ENCODE peak calls at places on chromosomes 1 and 21, in ten cellular contexts. E is heart right ventricle; G is right atrium auricular region; Q is astrocyte; Z is foreskin fibroblast; P is lung; O is RWPE1; F is retinal pigment epithelial cell; H is stomach; M is CD4-positive, alpha-beta T cell. T is an unnamed sample.

GRCh38 chr1:23657659-23658275 is 33.8 kb upstream of the RPL11 start:
- DNase-seq in E (peak), G (peak), Q (no peak), Z (no peak), P (peak), O (peak), F (no peak), H (peak), M (peak), T (peak)

GRCh38 chr1:234176000-234176399 is 197.3 kb upstream of the COA6 start:
- DNase-seq in E (no peak), G (no peak), Q (no peak), Z (no peak), P (no peak), O (no peak), F (no peak), H (no peak), M (no peak), T (peak)

GRCh38 chr1:241934181-241934815 is 23.3 kb upstream of the BECN2 start:
- DNase-seq in E (no peak), G (no peak), Q (peak), Z (no peak), P (no peak), O (no peak), F (peak), H (no peak), M (no peak), T (peak)

GRCh38 chr1:232968965-232969364 is 18.6 kb downstream of the NTPCR start:
- DNase-seq in E (peak), G (peak), Q (peak), Z (no peak), P (no peak), O (no peak), F (peak), H (peak), M (no peak), T (peak)

GRCh38 chr1:175708787-175709186 is 34.6 kb downstream of the TNR start:
- DNase-seq in E (no peak), G (no peak), Q (no peak), Z (no peak), P (no peak), O (no peak), F (no peak), H (no peak), M (no peak), T (no peak)

GRCh38 chr1:246470588-246470987 is 36.5 kb downstream of the SMYD3 start:
- DNase-seq in E (no peak), G (no peak), Q (no peak), Z (no peak), P (no peak), O (no peak), F (no peak), H (no peak), M (no peak), T (no peak)

GRCh38 chr1:235336903-235337302 is 8.5 kb downstream of the GGPS1 start:
- DNase-seq in E (no peak), G (no peak), Q (no peak), Z (no peak), P (no peak), O (no peak), F (no peak), H (peak), M (peak), T (no peak)

GRCh38 chr1:147722114-147722513 is 38.3 kb downstream of the GJA5 start:
- DNase-seq in E (no peak), G (no peak), Q (no peak), Z (no peak), P (no peak), O (no peak), F (no peak), H (no peak), M (no peak), T (no peak)

GRCh38 chr1:83641206-83641658 is 357.7 kb downstream of the TTLL7 start:
- DNase-seq in E (no peak), G (no peak), Q (no peak), Z (peak), P (no peak), O (no peak), F (no peak), H (no peak), M (no peak), T (peak)

GRCh38 chr1:168918860-168919741 is 187.4 kb upstream of the ATP1B1 start:
- DNase-seq in E (no peak), G (no peak), Q (no peak), Z (peak), P (no peak), O (peak), F (peak), H (no peak), M (no peak), T (no peak)

GRCh38 chr1:160640359-160641123 is 6.3 kb downstream of the SLAMF1 start:
- DNase-seq in E (no peak), G (no peak), Q (no peak), Z (no peak), P (no peak), O (no peak), F (no peak), H (no peak), M (no peak), T (no peak)

GRCh38 chr1:187413770-187414169 is 585.0 kb downstream of the PLA2G4A start:
- DNase-seq in E (no peak), G (no peak), Q (no peak), Z (no peak), P (no peak), O (peak), F (no peak), H (no peak), M (no peak), T (no peak)

GRCh38 chr1:161946071-161946987 is 77.3 kb downstream of the OLFML2B start:
- DNase-seq in E (no peak), G (no peak), Q (peak), Z (peak), P (no peak), O (no peak), F (no peak), H (no peak), M (no peak), T (no peak)

GRCh38 chr1:96234299-96234698 is 487.3 kb upstream of the PTBP2 start:
- DNase-seq in E (peak), G (peak), Q (peak), Z (no peak), P (peak), O (peak), F (peak), H (peak), M (no peak), T (peak)

GRCh38 chr1:60808676-60809075 is 273.7 kb upstream of the NFIA start:
- DNase-seq in E (no peak), G (no peak), Q (no peak), Z (no peak), P (no peak), O (no peak), F (no peak), H (no peak), M (no peak), T (no peak)

GRCh38 chr21:8992731-8993174 is 1528.6 kb upstream of the TPTE start:
- DNase-seq in E (no peak), G (peak), Q (peak), Z (no peak), P (no peak), O (no peak), F (no peak), H (no peak), M (no peak), T (no peak)

GRCh38 chr1:192580351-192580962 is 4.9 kb downstream of the RGS1 start:
- DNase-seq in E (no peak), G (no peak), Q (peak), Z (peak), P (no peak), O (peak), F (no peak), H (no peak), M (no peak), T (no peak)

DNA sequence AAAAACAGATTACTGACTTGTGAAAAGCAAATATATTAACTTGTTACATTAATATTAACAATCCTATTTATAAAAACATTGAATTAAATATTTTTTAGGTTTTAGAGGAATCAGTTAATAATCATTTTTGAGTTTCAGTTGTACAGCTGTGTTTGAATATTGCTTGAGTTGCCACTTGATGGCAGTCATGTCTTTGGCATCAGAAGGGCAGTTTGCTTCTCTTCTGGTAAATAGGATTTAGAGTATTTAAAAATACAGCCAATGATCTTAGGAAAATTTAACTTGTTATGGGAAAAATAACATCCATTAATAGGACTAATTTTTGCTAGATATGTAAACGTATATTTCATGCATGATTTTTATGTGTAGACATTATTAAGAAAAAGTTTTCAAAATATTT is 234.1 kb downstream of the NCAM2 start:
- DNase-seq in E (no peak), G (no peak), Q (no peak), Z (peak), P (no peak), O (no peak), F (peak), H (no peak), M (no peak), T (peak)
- TF ChIP-seq CTCF in E (peak), G (no peak), Q (peak), Z (peak), P (no peak), O (peak), F (peak), H (no peak), M (no peak), T (no peak)

GRCh38 chr1:71196685-71197084 is 115.8 kb upstream of the ZRANB2 start:
- DNase-seq in E (no peak), G (no peak), Q (peak), Z (peak), P (no peak), O (peak), F (peak), H (no peak), M (no peak), T (no peak)
- TF ChIP-seq CTCF in E (peak), G (no peak), Q (peak), Z (peak), P (no peak), O (no peak), F (peak), H (no peak), M (no peak), T (no peak)

GRCh38 chr1:180250883-180251509 is 20.9 kb downstream of the LHX4 start:
- DNase-seq in E (no peak), G (no peak), Q (no peak), Z (no peak), P (no peak), O (no peak), F (no peak), H (no peak), M (no peak), T (no peak)

GRCh38 chr1:180250499-180250770 is 20.4 kb downstream of the LHX4 start:
- DNase-seq in E (no peak), G (no peak), Q (no peak), Z (no peak), P (no peak), O (no peak), F (no peak), H (no peak), M (no peak), T (no peak)

GRCh38 chr1:180252638-180253536 is 22.8 kb downstream of the LHX4 start:
- DNase-seq in E (peak), G (peak), Q (no peak), Z (no peak), P (peak), O (peak), F (no peak), H (peak), M (peak), T (peak)

GRCh38 chr1:180249725-180250498 is 19.8 kb downstream of the LHX4 start:
- DNase-seq in E (no peak), G (no peak), Q (no peak), Z (no peak), P (no peak), O (no peak), F (no peak), H (no peak), M (no peak), T (no peak)

GRCh38 chr1:180251526-180252305 is 21.7 kb downstream of the LHX4 start:
- DNase-seq in E (no peak), G (no peak), Q (no peak), Z (no peak), P (no peak), O (no peak), F (no peak), H (no peak), M (no peak), T (no peak)
- TF ChIP-seq CTCF in E (no peak), G (no peak), Q (no peak), Z (no peak), P (no peak), O (no peak), F (no peak), H (no peak), M (no peak), T (no peak)

DNA sequence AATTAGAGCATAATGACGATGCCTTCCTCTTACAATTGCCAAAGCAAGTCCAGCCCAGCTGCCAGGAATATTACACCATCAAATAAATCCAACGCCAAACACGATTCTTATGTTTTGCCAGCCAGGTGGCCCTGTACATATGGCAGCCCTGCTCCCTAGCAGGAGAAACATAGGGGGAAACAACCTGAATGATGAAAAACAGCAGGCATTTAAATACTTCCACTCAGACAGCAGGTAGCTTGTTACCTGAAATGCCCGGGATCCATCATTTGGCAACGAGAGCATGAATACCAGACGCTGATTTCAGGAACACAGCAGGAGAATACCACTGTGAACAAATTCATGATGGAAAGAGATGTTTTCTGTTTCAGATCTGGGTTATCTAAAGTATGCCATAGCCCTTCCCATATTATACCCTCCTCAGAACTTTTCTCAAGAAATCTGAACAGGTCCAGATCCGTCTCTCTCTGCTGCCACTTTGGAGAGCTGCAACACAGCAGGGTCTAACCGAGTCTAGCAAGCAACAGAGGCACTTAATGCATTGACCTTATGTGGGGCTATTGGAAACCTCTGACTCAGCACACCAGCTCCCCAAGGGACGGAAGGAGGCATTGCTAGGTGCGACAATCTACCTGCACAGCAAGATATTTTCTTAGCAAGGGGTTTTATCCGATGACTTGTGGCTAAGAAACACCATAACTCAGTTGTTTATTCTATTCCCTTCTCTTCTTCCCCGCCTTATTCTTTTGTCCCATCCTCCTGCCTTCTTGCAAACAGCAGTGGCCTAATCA is 166.3 kb downstream of the BARHL2 start:
- DNase-seq in E (no peak), G (no peak), Q (no peak), Z (no peak), P (no peak), O (peak), F (no peak), H (no peak), M (no peak), T (no peak)
- TF ChIP-seq CTCF in E (no peak), G (no peak), Q (no peak), Z (no peak), P (no peak), O (no peak), F (no peak), H (no peak), M (no peak), T (no peak)

T was measured in thyroid gland.